ENCODE peak calls at places on chromosomes 1 and 21, in eight cellular contexts. I is progenitor cell of endocrine pancreas; H is cardiac fibroblast; V is HS-27A; Z is naive thymus-derived CD4-positive, alpha-beta T cell; P is right cardiac atrium; S is NCI-H1105; X is stimulated activated CD4-positive, alpha-beta T cell treated with anti-CD3 and anti-CD28 coated beads, Interleukin-1b, Interleukin-23, amount 100 ng/mL, for 4 hours. Y is an unnamed sample.

GRCh38 chr1:111366256-111366655 is 61.3 kb downstream of the OVGP1 start:
- DNase-seq in H (peak), X (no peak), I (no peak), Z (no peak), S (no peak), P (no peak), V (no peak), Y (no peak)

GRCh38 chr1:25844485-25845337 is 14.5 kb downstream of the AUNIP start:
- DNase-seq in S (no peak), V (no peak), I (no peak), X (no peak), Z (no peak), P (no peak), H (no peak), Y (no peak)

GRCh38 chr1:13965770-13966398 is 265.9 kb downstream of the PRDM2 start:
- DNase-seq in I (peak), Z (no peak), S (peak), H (peak), V (peak), P (peak), X (no peak), Y (peak)

GRCh38 chr21:44751186-44751798 is 39.9 kb upstream of the TSPEAR start:
- DNase-seq in X (no peak), I (no peak), V (no peak), H (no peak), Z (no peak), P (no peak), S (no peak), Y (peak)

GRCh38 chr1:209601809-209602657 is 18.5 kb downstream of the CAMK1G start:
- DNase-seq in S (no peak), H (peak), X (no peak), V (no peak), P (no peak), Z (peak), I (no peak), Y (peak)

GRCh38 chr1:210293191-210293607 is 35.5 kb upstream of the HHAT start:
- DNase-seq in V (no peak), P (peak), H (peak), I (no peak), Z (no peak), S (no peak), X (no peak), Y (no peak)

GRCh38 chr21:28111151-28111619 is 881.5 kb downstream of the LTN1 start:
- DNase-seq in H (peak), V (no peak), P (peak), I (no peak), X (no peak), Z (no peak), S (no peak), Y (no peak)

GRCh38 chr1:210748796-210749195 is 385.2 kb downstream of the KCNH1 start:
- DNase-seq in H (no peak), P (no peak), V (no peak), X (no peak), Z (no peak), S (no peak), I (no peak), Y (no peak)

GRCh38 chr1:236100799-236101198 is 35.9 kb upstream of the NID1 start:
- DNase-seq in H (no peak), I (no peak), X (no peak), Z (no peak), P (no peak), S (no peak), V (no peak), Y (no peak)

GRCh38 chr1:159172599-159173291 is 1.3 kb downstream of the CADM3 start:
- DNase-seq in H (peak), X (no peak), S (no peak), Z (no peak), V (no peak), P (peak), I (no peak), Y (no peak)

Y was measured in A673.